ENCODE peak calls at places on chromosomes 2 and 18, in nine cellular contexts. I is GM23338, X is AG04450, L is heart right ventricle, F is cardiac muscle cell, E is tibial artery, G is fibroblast of lung, T is HFF-Myc, M is stomach. Q is an unnamed sample.
A peak's percentile ranks its signal among the peaks of the same experiment; 100 is the strongest.

GRCh38 chr2:223668302-223668998 is 66.3 kb upstream of the SCG2 start:
- DNase-seq in F (no peak), I (no peak), G (peak; percentile 82), E (no peak), X (no peak), M (no peak), L (no peak), T (no peak), Q (peak; percentile 49)

GRCh38 chr2:176582990-176583481 is 313.8 kb downstream of the MTX2 start:
- DNase-seq in L (peak; percentile 11), M (no peak), I (no peak), X (peak; percentile 74), T (peak; percentile 70), E (peak; percentile 42), F (no peak), G (peak; percentile 99), Q (peak; percentile 92)

GRCh38 chr2:142536501-142536900 is 341.0 kb upstream of the KYNU start:
- DNase-seq in M (no peak), T (no peak), I (peak; percentile 22), F (no peak), E (no peak), L (no peak), G (peak; percentile 21), X (no peak), Q (no peak)

GRCh38 chr2:207928079-207928478 is 97.2 kb downstream of the PLEKHM3 start:
- DNase-seq in X (no peak), T (no peak), L (no peak), M (no peak), I (no peak), G (no peak), E (no peak), F (no peak), Q (peak; percentile 32)

GRCh38 chr18:46009158-46009866 is 42.2 kb upstream of the EPG5 start:
- DNase-seq in X (no peak), L (no peak), M (no peak), E (no peak), F (no peak), T (no peak), G (no peak), I (no peak), Q (no peak)

GRCh38 chr2:100321181-100321880 is 970 bp downstream of the LONRF2 start:
- DNase-seq in E (no peak), F (peak; percentile 68), G (peak; percentile 68), X (no peak), M (peak; percentile 55), T (no peak), L (peak; percentile 5), I (peak; percentile 82), Q (peak; percentile 21)

GRCh38 chr2:109715302-109715937 is 78.7 kb upstream of the RGPD5 start:
- DNase-seq in T (no peak), L (no peak), X (no peak), F (peak; percentile 32), I (peak; percentile 47), M (peak; percentile 50), G (peak; percentile 26), E (no peak), Q (peak; percentile 28)

GRCh38 chr2:124983595-124983994 is 958.5 kb downstream of the CNTNAP5 start:
- DNase-seq in M (no peak), T (no peak), E (no peak), L (no peak), I (no peak), G (peak; percentile 93), X (no peak), F (no peak), Q (peak; percentile 13)

GRCh38 chr2:21047161-21048009 is 3.5 kb upstream of the APOB start:
- DNase-seq in M (peak; percentile 58), X (no peak), T (no peak), I (peak; percentile 25), E (no peak), L (no peak), G (no peak), F (no peak), Q (peak; percentile 6)

GRCh38 chr2:39735648-39736047 is 43.4 kb downstream of the THUMPD2 start:
- DNase-seq in I (no peak), M (no peak), E (no peak), F (no peak), G (peak; percentile 69), T (no peak), L (no peak), X (no peak), Q (peak; percentile 36)

GRCh38 chr2:74507926-74508520 is 528 bp upstream of the PCGF1 start:
- DNase-seq in E (peak; percentile 24), I (peak; percentile 69), F (no peak), M (no peak), T (peak; percentile 49), L (no peak), X (no peak), G (peak; percentile 43), Q (no peak)

DNA sequence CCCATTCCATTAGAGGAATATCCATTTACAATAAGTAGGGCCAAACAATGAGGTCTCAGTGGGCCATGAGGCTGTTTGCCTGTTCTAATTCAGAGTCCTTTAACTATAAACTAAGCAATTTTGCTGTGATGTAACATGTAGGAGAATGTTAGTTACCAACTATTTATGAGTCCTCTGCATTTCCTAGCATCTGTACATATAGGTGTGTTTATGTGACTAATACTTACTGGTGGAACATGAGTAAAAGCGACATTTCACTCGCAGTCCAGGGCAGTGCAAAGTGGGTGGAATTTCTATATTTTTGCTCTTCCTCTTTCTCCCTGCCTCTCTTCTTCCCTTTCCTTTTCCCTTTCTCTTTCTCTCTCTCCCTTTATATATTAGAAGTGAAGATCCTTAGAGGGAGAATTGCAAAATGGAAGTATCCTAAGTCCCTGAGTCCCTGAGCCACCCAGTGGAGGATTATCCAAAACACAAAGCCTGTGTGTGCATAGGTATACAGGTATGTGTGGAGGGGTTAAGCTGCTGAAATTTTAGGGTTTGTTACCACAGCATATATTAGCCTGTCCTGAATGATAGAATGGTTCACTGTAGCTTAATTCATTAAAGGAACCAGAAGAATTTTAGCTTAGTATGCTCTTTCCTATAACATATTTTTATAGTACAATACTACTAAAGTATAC is 487.0 kb upstream of the FANCL start:
- DNase-seq in L (no peak), G (no peak), F (no peak), T (no peak), X (no peak), M (no peak), I (no peak), E (no peak), Q (no peak)
- TF ChIP-seq CTCF in L (no peak), G (no peak), F (no peak), T (no peak), X (no peak), M (no peak), I (no peak), E (no peak), Q (no peak)

GRCh38 chr18:74288041-74288440 is 3.7 kb downstream of the CYB5A start:
- DNase-seq in I (no peak), L (no peak), T (no peak), M (no peak), E (no peak), G (no peak), F (no peak), X (no peak), Q (no peak)
- H3K4me3 ChIP-seq in I (no peak overlapping the region), L (no peak overlapping the region), T (no peak overlapping the region), M (no peak overlapping the region), E (no peak overlapping the region), G (no peak overlapping the region), F (no peak overlapping the region), X (no peak overlapping the region), Q (no peak overlapping the region)

GRCh38 chr2:225466891-225467604 is 67.5 kb downstream of the NYAP2 start:
- DNase-seq in L (no peak), M (no peak), G (peak; percentile 7), T (no peak), F (no peak), E (no peak), X (no peak), I (no peak), Q (no peak)
- TF ChIP-seq CTCF in L (no peak), M (no peak), G (no peak), T (no peak), F (no peak), E (no peak), X (no peak), I (no peak), Q (no peak)

GRCh38 chr18:35477974-35478373 is 19.8 kb downstream of the INO80C start:
- DNase-seq in G (no peak), X (no peak), T (no peak), E (no peak), L (no peak), I (no peak), F (no peak), M (no peak), Q (no peak)
- H3K4me3 ChIP-seq in G (peak overlapping the region; percentile 2), X (no peak overlapping the region), T (no peak overlapping the region), E (no peak overlapping the region), L (no peak overlapping the region), I (no peak overlapping the region), F (no peak overlapping the region), M (no peak overlapping the region), Q (no peak overlapping the region)

GRCh38 chr18:63747006-63747405 is 28.2 kb upstream of the SERPINB7 start:
- DNase-seq in T (no peak), X (no peak), F (no peak), I (no peak), L (no peak), E (no peak), M (no peak), G (no peak), Q (no peak)

GRCh38 chr18:63736856-63737255 is 34.1 kb downstream of the SERPINB11 start:
- DNase-seq in M (no peak), L (no peak), X (no peak), E (no peak), F (no peak), T (peak; percentile 26), G (peak; percentile 9), I (no peak), Q (no peak)

DNA sequence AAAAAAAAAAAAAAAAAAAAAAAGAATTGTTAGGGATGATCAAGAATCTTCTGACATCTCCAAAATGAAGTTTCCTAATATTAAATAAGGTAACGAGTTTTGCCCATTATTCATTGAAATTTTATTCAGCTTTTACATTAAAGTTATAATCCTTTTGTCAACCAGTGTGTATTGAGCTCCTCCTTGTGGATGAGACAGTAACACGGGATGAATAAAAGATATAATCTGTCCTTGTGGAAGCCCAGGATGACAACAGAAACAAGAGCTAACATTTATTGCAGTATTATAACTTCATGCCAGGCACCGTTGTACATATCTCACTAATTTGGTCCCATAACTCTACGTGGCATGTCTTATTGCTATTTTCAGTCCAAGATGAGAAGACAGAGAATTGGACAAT is 33.4 kb upstream of the SERPINB7 start:
- DNase-seq in F (no peak), M (no peak), L (no peak), I (peak; percentile 16), E (no peak), X (no peak), G (no peak), T (no peak), Q (peak; percentile 52)
- TF ChIP-seq CTCF in F (peak; percentile 20), M (no peak), L (no peak), I (peak; percentile 57), E (no peak), X (peak; percentile 69), G (peak; percentile 33), T (peak; percentile 29), Q (peak; percentile 51)

GRCh38 chr18:48390641-48391040 is 18.5 kb downstream of the ZBTB7C start:
- DNase-seq in M (no peak), L (no peak), T (no peak), F (no peak), E (no peak), I (no peak), G (no peak), X (no peak), Q (no peak)
- H3K4me3 ChIP-seq in M (no peak overlapping the region), L (no peak overlapping the region), T (no peak overlapping the region), F (no peak overlapping the region), E (no peak overlapping the region), I (no peak overlapping the region), G (no peak overlapping the region), X (no peak overlapping the region), Q (no peak overlapping the region)

Q was measured in fibroblast of the aortic adventitia.